ENCODE peak calls at places on chromosomes 11 and 22, in ten cellular contexts. M is tibial nerve, A is lower leg skin, O is IMR-90, F is transverse colon, B is GM12891, P is stomach, T is NB4, R is prostate gland, C is spleen. Z is an unnamed sample.

GRCh38 chr11:131095501-131096185 is 179.4 kb upstream of the SNX19 start:
- DNase-seq in M (no peak), A (no peak), O (no peak), F (no peak), B (no peak), P (no peak), T (no peak), R (no peak), C (no peak), Z (no peak)

GRCh38 chr11:86444981-86445380 is 70.3 kb downstream of the CCDC81 start:
- DNase-seq in M (no peak), A (no peak), O (no peak), F (no peak), B (no peak), P (no peak), T (no peak), R (no peak), C (no peak), Z (no peak)

GRCh38 chr11:117931971-117932370 is 2.8 kb upstream of the TMPRSS13 start:
- DNase-seq in M (no peak), A (no peak), O (no peak), F (peak), B (peak), P (no peak), T (no peak), R (no peak), C (peak), Z (no peak)

GRCh38 chr11:104061851-104062521 is 25.5 kb downstream of the DDI1 start:
- DNase-seq in M (no peak), A (no peak), O (peak), F (no peak), B (no peak), P (no peak), T (no peak), R (no peak), C (no peak), Z (no peak)

GRCh38 chr11:110059706-110060430 is 33.3 kb upstream of the ZC3H12C start:
- DNase-seq in M (no peak), A (no peak), O (peak), F (no peak), B (no peak), P (no peak), T (no peak), R (no peak), C (no peak), Z (no peak)

GRCh38 chr22:29215012-29215860 is 9.5 kb downstream of the EMID1 start:
- DNase-seq in M (no peak), A (no peak), O (no peak), F (no peak), B (peak), P (no peak), T (no peak), R (no peak), C (peak), Z (no peak)

GRCh38 chr22:35754761-35755160 is 37.1 kb downstream of the APOL5 start:
- DNase-seq in M (no peak), A (no peak), O (no peak), F (no peak), B (no peak), P (no peak), T (no peak), R (no peak), C (no peak), Z (no peak)

GRCh38 chr22:46935506-46936377 is 173.3 kb downstream of the TBC1D22A start:
- DNase-seq in M (no peak), A (no peak), O (no peak), F (peak), B (no peak), P (no peak), T (no peak), R (peak), C (no peak), Z (no peak)

GRCh38 chr11:67468056-67468455 is 995 bp downstream of the TMEM134 start:
- DNase-seq in M (no peak), A (peak), O (no peak), F (peak), B (no peak), P (peak), T (no peak), R (peak), C (no peak), Z (no peak)

GRCh38 chr22:47192651-47193437 is 430.4 kb downstream of the TBC1D22A start:
- DNase-seq in M (peak), A (no peak), O (no peak), F (peak), B (no peak), P (peak), T (peak), R (no peak), C (peak), Z (peak)

GRCh38 chr11:116930177-116930576 is 92.8 kb upstream of the APOA1 start:
- DNase-seq in M (no peak), A (no peak), O (peak), F (peak), B (no peak), P (no peak), T (peak), R (no peak), C (peak), Z (no peak)

GRCh38 chr11:35210886-35211546 is 72.0 kb downstream of the CD44 start:
- DNase-seq in M (no peak), A (no peak), O (no peak), F (no peak), B (no peak), P (no peak), T (peak), R (no peak), C (no peak), Z (no peak)

GRCh38 chr11:25547293-25547692 is 784.6 kb upstream of the ANO3 start:
- DNase-seq in M (no peak), A (no peak), O (no peak), F (no peak), B (no peak), P (no peak), T (no peak), R (no peak), C (no peak), Z (no peak)

GRCh38 chr11:119727523-119728081 is 1.4 kb downstream of the NECTIN1 start:
- DNase-seq in M (no peak), A (no peak), O (no peak), F (peak), B (peak), P (peak), T (peak), R (peak), C (peak), Z (peak)

DNA sequence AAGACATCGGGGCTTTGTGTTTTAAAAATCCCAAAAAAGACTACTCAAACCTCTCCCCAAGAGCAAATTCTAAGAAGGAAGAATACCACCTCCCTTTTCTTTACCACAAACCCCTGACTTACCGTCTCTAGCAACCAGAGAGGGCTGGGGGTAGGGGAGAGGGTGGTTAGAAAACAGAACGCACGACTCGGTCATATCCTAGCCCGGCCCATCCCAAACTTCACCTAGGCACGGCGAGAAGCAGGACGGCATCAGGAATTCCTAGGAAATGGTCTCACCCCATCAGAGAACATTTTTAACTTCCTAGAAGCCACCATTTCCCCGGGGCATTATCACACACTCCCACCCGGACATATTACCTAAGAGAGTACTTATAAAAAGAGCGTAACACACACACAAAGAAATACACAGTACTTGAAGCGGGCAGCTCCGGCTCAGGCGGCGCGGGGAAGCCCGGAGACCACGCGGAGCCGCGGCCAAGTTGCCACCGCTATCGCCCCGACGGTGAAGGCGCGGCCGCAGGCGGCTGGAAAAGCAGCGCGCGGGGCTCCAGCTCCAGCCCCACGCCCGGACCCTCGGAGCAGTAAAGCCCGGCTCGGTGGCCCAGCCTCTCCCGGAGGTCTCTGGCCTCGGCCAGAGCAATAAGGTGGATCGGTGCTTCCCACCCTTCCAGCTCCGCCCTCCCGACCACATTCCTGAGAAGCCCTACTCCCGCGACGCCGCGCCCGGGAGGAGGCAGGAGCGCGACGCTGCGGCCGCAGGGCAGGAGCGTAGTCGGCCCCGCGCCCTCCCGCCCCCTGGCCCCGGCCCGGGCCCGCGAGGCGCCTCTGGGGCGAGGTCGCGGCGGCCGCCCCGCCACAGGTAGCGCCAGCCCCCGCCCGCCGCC is 897 bp downstream of the RRAS2 start:
- DNase-seq in M (no peak), A (no peak), O (peak), F (peak), B (peak), P (peak), T (peak), R (peak), C (peak), Z (peak)
- TF ChIP-seq POLR2A in M (no peak), A (no peak), O (no peak), F (peak), B (no peak), P (no peak), T (no peak), R (no peak), C (no peak), Z (no peak)

GRCh38 chr11:64884019-64884418 is 5.6 kb upstream of the EHD1 start:
- DNase-seq in M (no peak), A (no peak), O (no peak), F (no peak), B (no peak), P (no peak), T (no peak), R (no peak), C (peak), Z (no peak)
- TF ChIP-seq POLR2A in M (no peak), A (no peak), O (no peak), F (no peak), B (no peak), P (no peak), T (no peak), R (no peak), C (no peak), Z (no peak)

GRCh38 chr22:33898121-33898520 is 22.2 kb downstream of the LARGE1 start:
- DNase-seq in M (no peak), A (no peak), O (no peak), F (no peak), B (no peak), P (no peak), T (peak), R (no peak), C (no peak), Z (no peak)
- TF ChIP-seq POLR2A in M (no peak), A (no peak), O (no peak), F (no peak), B (no peak), P (no peak), T (no peak), R (no peak), C (no peak), Z (no peak)

GRCh38 chr11:17790453-17790852 is 55.9 kb downstream of the KCNC1 start:
- DNase-seq in M (no peak), A (no peak), O (peak), F (no peak), B (no peak), P (no peak), T (no peak), R (no peak), C (no peak), Z (peak)
- TF ChIP-seq POLR2A in M (no peak), A (no peak), O (no peak), F (no peak), B (no peak), P (no peak), T (no peak), R (no peak), C (no peak), Z (no peak)

GRCh38 chr11:34050967-34051348 is 573 bp upstream of the CAPRIN1 start:
- DNase-seq in M (no peak), A (no peak), O (peak), F (no peak), B (peak), P (no peak), T (no peak), R (no peak), C (no peak), Z (peak)

GRCh38 chr11:34053161-34053686 is 1.7 kb downstream of the CAPRIN1 start:
- DNase-seq in M (peak), A (peak), O (peak), F (peak), B (peak), P (peak), T (peak), R (peak), C (peak), Z (peak)

GRCh38 chr11:34052608-34053160 is 1.2 kb downstream of the CAPRIN1 start:
- DNase-seq in M (no peak), A (peak), O (no peak), F (peak), B (no peak), P (peak), T (peak), R (peak), C (peak), Z (no peak)

GRCh38 chr11:34051349-34052035 is at the start of gene CAPRIN1:
- DNase-seq in M (peak), A (peak), O (peak), F (peak), B (peak), P (peak), T (peak), R (peak), C (peak), Z (peak)

GRCh38 chr11:34052036-34052607 is 591 bp downstream of the CAPRIN1 start:
- DNase-seq in M (peak), A (peak), O (peak), F (peak), B (peak), P (peak), T (peak), R (peak), C (peak), Z (peak)
- TF ChIP-seq POLR2A in M (peak), A (no peak), O (peak), F (no peak), B (peak), P (no peak), T (peak), R (peak), C (peak), Z (peak)

Z was measured in H54.